ENCODE peak calls at places on chromosome 13, in four cellular contexts. S, M, J and P are unnamed samples.
A peak's percentile ranks its signal among the peaks of the same experiment; 100 is the strongest.

GRCh38 chr13:22618002-22618401 is 562.8 kb upstream of the SGCG start:
- DNase-seq in S (no peak), M (no peak), J (no peak), P (no peak)

GRCh38 chr13:27425151-27425917 is 915 bp downstream of the GTF3A start:
- DNase-seq in S (no peak), M (peak; percentile 47), J (peak; percentile 4), P (peak; percentile 47)

GRCh38 chr13:22012676-22013075 is 341.8 kb downstream of the FGF9 start:
- DNase-seq in S (no peak), M (no peak), J (no peak), P (no peak)

GRCh38 chr13:21399741-21400140 is 59.4 kb downstream of the ZDHHC20 start:
- DNase-seq in S (no peak), M (no peak), J (peak; percentile 55), P (peak; percentile 17)

GRCh38 chr13:41827507-41828213 is 133.2 kb downstream of the VWA8 start:
- DNase-seq in S (peak; percentile 21), M (no peak), J (peak; percentile 88), P (no peak)

GRCh38 chr13:54633461-54633860 is 1604.8 kb downstream of the OLFM4 start:
- DNase-seq in S (no peak), M (no peak), J (no peak), P (no peak)

GRCh38 chr13:102097708-102098107 is 304.1 kb downstream of the FGF14 start:
- DNase-seq in S (no peak), M (no peak), J (no peak), P (no peak)

GRCh38 chr13:102854675-102855074 is 8.8 kb downstream of the ERCC5 start:
- DNase-seq in S (no peak), M (no peak), J (no peak), P (peak; percentile 19)

GRCh38 chr13:51942189-51942588 is 69.1 kb downstream of the ATP7B start:
- DNase-seq in S (no peak), M (no peak), J (peak; percentile 54), P (no peak)

GRCh38 chr13:99009987-99010551 is 32.2 kb upstream of the DOCK9 start:
- DNase-seq in S (no peak), M (no peak), J (no peak), P (no peak)

GRCh38 chr13:91894311-91894710 is 495.9 kb downstream of the GPC5 start:
- DNase-seq in S (no peak), M (no peak), J (no peak), P (no peak)

GRCh38 chr13:46529509-46529908 is 23.5 kb upstream of the LRCH1 start:
- DNase-seq in S (no peak), M (no peak), J (no peak), P (no peak)

GRCh38 chr13:33542309-33543088 is 256.9 kb upstream of the STARD13 start:
- DNase-seq in S (peak; percentile 99), M (peak; percentile 95), J (peak; percentile 97), P (peak; percentile 97)
- TF ChIP-seq EZH2 in S (no peak), M (no peak), J (no peak), P (no peak)

GRCh38 chr13:25170554-25171107 is 1.5 kb downstream of the AMER2 start:
- DNase-seq in S (peak; percentile 27), M (peak; percentile 73), J (no peak), P (no peak)

GRCh38 chr13:25169951-25170553 is 2.0 kb downstream of the AMER2 start:
- DNase-seq in S (no peak), M (no peak), J (no peak), P (no peak)

GRCh38 chr13:25171170-25171516 is 945 bp downstream of the AMER2 start:
- DNase-seq in S (no peak), M (no peak), J (no peak), P (no peak)

GRCh38 chr13:25172303-25172630 is 179 bp upstream of the AMER2 start:
- DNase-seq in S (no peak), M (no peak), J (no peak), P (no peak)

DNA sequence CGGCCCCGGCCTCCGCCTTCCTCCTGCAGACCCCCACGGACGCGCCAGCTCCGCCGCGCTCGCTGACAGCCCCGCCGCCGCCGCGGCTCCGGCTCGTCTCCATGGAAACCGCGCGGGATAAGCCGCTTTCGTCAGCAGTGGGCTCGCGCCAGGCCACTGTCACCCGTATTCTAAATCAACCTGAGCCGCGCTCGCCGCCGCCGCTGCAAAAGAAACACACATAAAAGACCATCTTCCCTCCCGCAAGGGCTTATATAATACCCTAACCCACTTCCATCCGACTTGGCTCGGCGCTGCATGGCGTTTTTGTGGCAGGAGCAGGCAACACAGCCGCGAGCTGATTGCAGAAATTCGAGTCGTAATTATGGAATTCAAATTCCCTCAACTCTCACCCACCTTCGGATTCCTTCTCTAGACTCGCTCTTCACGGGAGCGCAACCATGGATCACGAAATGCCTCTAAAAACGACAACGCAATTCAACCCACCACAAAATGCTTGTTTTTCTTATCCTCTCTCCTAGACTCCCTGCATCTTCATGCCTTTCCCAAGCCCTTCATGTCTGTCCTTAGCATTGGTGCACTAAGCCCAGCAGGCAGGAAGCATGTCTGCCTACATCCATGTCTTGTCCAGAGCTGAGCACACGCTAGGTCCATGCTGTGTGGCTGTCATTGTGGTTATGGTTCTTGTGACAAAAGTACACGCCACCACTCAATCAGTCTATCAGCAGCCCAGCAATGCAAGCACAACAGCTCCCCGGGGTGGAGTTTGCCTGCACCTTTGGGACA is at the start of gene AMER2:
- DNase-seq in S (peak; percentile 70), M (peak; percentile 64), J (no peak), P (no peak)
- H2AFZ ChIP-seq in S (peak within 1 kb of the TSS; percentile 56), M (peak within 1 kb of the TSS; percentile 9), J (no peak within 1 kb of the TSS), P (no peak within 1 kb of the TSS)

GRCh38 chr13:59665736-59666135 is 498.0 kb downstream of the DIAPH3 start:
- DNase-seq in S (no peak), M (no peak), J (no peak), P (no peak)

GRCh38 chr13:59665184-59665583 is 498.5 kb downstream of the DIAPH3 start:
- DNase-seq in S (no peak), M (no peak), J (no peak), P (no peak)

GRCh38 chr13:59664586-59664985 is 499.1 kb downstream of the DIAPH3 start:
- DNase-seq in S (no peak), M (no peak), J (no peak), P (no peak)

GRCh38 chr13:59663707-59664106 is 500.0 kb downstream of the DIAPH3 start:
- DNase-seq in S (no peak), M (no peak), J (no peak), P (no peak)

GRCh38 chr13:59666504-59666903 is 497.2 kb downstream of the DIAPH3 start:
- DNase-seq in S (no peak), M (no peak), J (no peak), P (no peak)
- H3K4me2 ChIP-seq in S (no peak overlapping the region), M (no peak overlapping the region), J (no peak overlapping the region), P (no peak overlapping the region)

DNA sequence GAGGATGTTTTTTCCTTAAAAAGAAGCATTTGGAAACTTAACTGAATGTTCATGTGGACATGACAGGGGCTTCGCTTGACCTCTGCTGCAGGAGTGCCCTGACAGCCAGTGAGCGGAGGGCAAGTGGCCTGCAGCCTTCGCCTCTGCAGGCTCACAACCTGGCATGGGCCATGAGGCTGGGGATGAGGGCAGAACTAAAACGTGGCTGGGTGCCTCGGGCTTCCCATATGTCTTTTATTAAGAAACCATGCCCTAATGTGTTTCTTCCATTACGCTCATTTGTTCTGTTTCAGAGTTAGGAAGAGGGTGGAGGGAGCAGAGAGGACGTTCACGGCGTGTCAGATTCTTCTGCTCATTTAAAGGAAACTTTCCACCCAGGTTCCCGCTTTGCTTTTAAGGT is 2.9 kb downstream of the ARHGEF7 start:
- DNase-seq in S (no peak), M (no peak), J (no peak), P (no peak)
- TF ChIP-seq EZH2 in S (no peak), M (no peak), J (no peak), P (no peak)

GRCh38 chr13:79810018-79810417 is 329.1 kb downstream of the NDFIP2 start:
- DNase-seq in S (no peak), M (no peak), J (no peak), P (no peak)
- H2AFZ ChIP-seq in S (no peak overlapping the region), M (peak overlapping the region; percentile 73), J (no peak overlapping the region), P (no peak overlapping the region)